ENCODE peak calls at places on chromosomes 16 and 17, in eight cellular contexts. H is colonic mucosa, Y is AG04450, N is A673, O is fibroblast of mammary gland, I is fibroblast of the aortic adventitia, J is astrocyte, Q is heart left ventricle. W is an unnamed sample.

GRCh38 chr17:5500804-5501391 is 14.5 kb downstream of the MIS12 start:
- DNase-seq in H (peak), Y (peak), N (peak), O (peak), I (peak), J (peak), Q (peak), W (peak)

GRCh38 chr17:76937238-76937637 is 69.0 kb downstream of the MGAT5B start:
- DNase-seq in H (no peak), Y (no peak), N (no peak), O (no peak), I (no peak), J (no peak), Q (no peak), W (no peak)

GRCh38 chr17:57561072-57561861 is 183.8 kb downstream of the CCDC182 start:
- DNase-seq in H (no peak), Y (no peak), N (no peak), O (no peak), I (no peak), J (no peak), Q (no peak), W (no peak)

GRCh38 chr16:84223456-84223855 is 16.4 kb downstream of the KCNG4 start:
- DNase-seq in H (no peak), Y (no peak), N (no peak), O (no peak), I (no peak), J (no peak), Q (no peak), W (no peak)

GRCh38 chr16:68972720-68973119 is 129.4 kb downstream of the TANGO6 start:
- DNase-seq in H (no peak), Y (peak), N (peak), O (peak), I (peak), J (peak), Q (no peak), W (no peak)

GRCh38 chr16:85447657-85448313 is 165.3 kb upstream of the GSE1 start:
- DNase-seq in H (no peak), Y (no peak), N (no peak), O (no peak), I (no peak), J (no peak), Q (no peak), W (no peak)

GRCh38 chr17:55159251-55159650 is 105.5 kb upstream of the HLF start:
- DNase-seq in H (no peak), Y (no peak), N (no peak), O (peak), I (peak), J (peak), Q (no peak), W (no peak)

GRCh38 chr17:929547-929946 is 50.0 kb downstream of the NXN start:
- DNase-seq in H (no peak), Y (no peak), N (no peak), O (no peak), I (no peak), J (no peak), Q (no peak), W (peak)

GRCh38 chr17:17774009-17774881 is 62.5 kb downstream of the SREBF1 start:
- DNase-seq in H (peak), Y (no peak), N (no peak), O (peak), I (peak), J (no peak), Q (no peak), W (no peak)

GRCh38 chr17:21218101-21218500 is 4.1 kb upstream of the TMEM11 start:
- DNase-seq in H (no peak), Y (no peak), N (peak), O (no peak), I (peak), J (no peak), Q (no peak), W (no peak)

GRCh38 chr16:53098526-53099317 is 43.9 kb downstream of the CHD9 start:
- DNase-seq in H (peak), Y (peak), N (peak), O (peak), I (peak), J (peak), Q (peak), W (peak)

GRCh38 chr17:75808905-75809621 is 24.5 kb downstream of the UNK start:
- DNase-seq in H (no peak), Y (no peak), N (peak), O (peak), I (peak), J (peak), Q (peak), W (peak)

GRCh38 chr17:55264640-55265298 is at the start of gene HLF:
- DNase-seq in H (peak), Y (no peak), N (peak), O (peak), I (peak), J (peak), Q (peak), W (no peak)

GRCh38 chr17:45290269-45290765 is 26.5 kb downstream of the MAP3K14 start:
- DNase-seq in H (no peak), Y (no peak), N (no peak), O (no peak), I (no peak), J (no peak), Q (no peak), W (no peak)

GRCh38 chr17:143785-144281 is 6.5 kb downstream of the SCGB1C2 start:
- DNase-seq in H (peak), Y (peak), N (peak), O (peak), I (peak), J (peak), Q (peak), W (peak)

GRCh38 chr16:27995378-27995777 is 68.1 kb downstream of the GSG1L start:
- DNase-seq in H (no peak), Y (no peak), N (no peak), O (no peak), I (no peak), J (no peak), Q (no peak), W (no peak)

GRCh38 chr17:19388791-19389190 is 1.8 kb upstream of the MFAP4 start:
- DNase-seq in H (no peak), Y (no peak), N (no peak), O (no peak), I (peak), J (no peak), Q (no peak), W (no peak)

GRCh38 chr16:88686062-88686438 is 257 bp downstream of the SNAI3 start:
- DNase-seq in H (no peak), Y (no peak), N (no peak), O (no peak), I (no peak), J (no peak), Q (no peak), W (no peak)

GRCh38 chr16:8751481-8752311 is 45.7 kb downstream of the TMEM186 start:
- DNase-seq in H (no peak), Y (peak), N (peak), O (peak), I (peak), J (peak), Q (no peak), W (peak)

GRCh38 chr16:73053379-73054130 is 5.6 kb upstream of the ZFHX3 start:
- DNase-seq in H (no peak), Y (no peak), N (peak), O (no peak), I (peak), J (peak), Q (no peak), W (no peak)

GRCh38 chr16:88076211-88076931 is 125.1 kb downstream of the BANP start:
- DNase-seq in H (no peak), Y (no peak), N (no peak), O (no peak), I (no peak), J (no peak), Q (no peak), W (no peak)

GRCh38 chr16:22126037-22126558 is 33.8 kb downstream of the VWA3A start:
- DNase-seq in H (no peak), Y (no peak), N (no peak), O (no peak), I (peak), J (no peak), Q (no peak), W (no peak)

DNA sequence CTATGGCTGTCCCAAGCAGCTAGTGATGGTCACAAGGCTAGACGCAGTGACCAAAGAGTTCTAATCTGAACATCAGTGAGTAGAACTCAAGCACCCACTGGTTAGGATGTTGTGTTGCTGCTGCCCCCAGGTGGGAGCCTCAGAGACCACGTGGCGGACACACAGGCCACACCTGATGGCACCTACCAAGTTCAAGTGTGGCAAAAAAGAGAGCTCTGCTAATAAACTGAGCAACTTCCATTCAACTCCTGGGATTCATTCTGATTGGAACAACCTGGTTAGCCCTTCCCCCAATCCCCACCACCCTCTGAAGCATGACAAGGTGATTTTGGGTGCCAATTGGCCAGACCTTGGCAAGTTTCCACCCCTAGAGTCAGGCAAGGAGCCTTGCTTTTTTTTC is 3.5 kb upstream of the LCMT1 start:
- DNase-seq in H (no peak), Y (no peak), N (peak), O (no peak), I (no peak), J (no peak), Q (no peak), W (no peak)
- TF ChIP-seq CTCF in H (no peak), Y (peak), N (peak), O (no peak), I (no peak), J (no peak), Q (no peak), W (peak)

GRCh38 chr16:11250091-11250785 is 5.8 kb downstream of the SOCS1 start:
- DNase-seq in H (no peak), Y (peak), N (no peak), O (no peak), I (no peak), J (no peak), Q (no peak), W (no peak)

GRCh38 chr16:11253009-11253994 is 2.7 kb downstream of the SOCS1 start:
- DNase-seq in H (no peak), Y (no peak), N (no peak), O (peak), I (peak), J (peak), Q (no peak), W (no peak)

GRCh38 chr16:11252482-11252931 is 3.5 kb downstream of the SOCS1 start:
- DNase-seq in H (no peak), Y (no peak), N (no peak), O (no peak), I (no peak), J (no peak), Q (no peak), W (no peak)

GRCh38 chr16:11250786-11251524 is 5.0 kb downstream of the SOCS1 start:
- DNase-seq in H (no peak), Y (no peak), N (no peak), O (no peak), I (no peak), J (no peak), Q (no peak), W (no peak)

DNA sequence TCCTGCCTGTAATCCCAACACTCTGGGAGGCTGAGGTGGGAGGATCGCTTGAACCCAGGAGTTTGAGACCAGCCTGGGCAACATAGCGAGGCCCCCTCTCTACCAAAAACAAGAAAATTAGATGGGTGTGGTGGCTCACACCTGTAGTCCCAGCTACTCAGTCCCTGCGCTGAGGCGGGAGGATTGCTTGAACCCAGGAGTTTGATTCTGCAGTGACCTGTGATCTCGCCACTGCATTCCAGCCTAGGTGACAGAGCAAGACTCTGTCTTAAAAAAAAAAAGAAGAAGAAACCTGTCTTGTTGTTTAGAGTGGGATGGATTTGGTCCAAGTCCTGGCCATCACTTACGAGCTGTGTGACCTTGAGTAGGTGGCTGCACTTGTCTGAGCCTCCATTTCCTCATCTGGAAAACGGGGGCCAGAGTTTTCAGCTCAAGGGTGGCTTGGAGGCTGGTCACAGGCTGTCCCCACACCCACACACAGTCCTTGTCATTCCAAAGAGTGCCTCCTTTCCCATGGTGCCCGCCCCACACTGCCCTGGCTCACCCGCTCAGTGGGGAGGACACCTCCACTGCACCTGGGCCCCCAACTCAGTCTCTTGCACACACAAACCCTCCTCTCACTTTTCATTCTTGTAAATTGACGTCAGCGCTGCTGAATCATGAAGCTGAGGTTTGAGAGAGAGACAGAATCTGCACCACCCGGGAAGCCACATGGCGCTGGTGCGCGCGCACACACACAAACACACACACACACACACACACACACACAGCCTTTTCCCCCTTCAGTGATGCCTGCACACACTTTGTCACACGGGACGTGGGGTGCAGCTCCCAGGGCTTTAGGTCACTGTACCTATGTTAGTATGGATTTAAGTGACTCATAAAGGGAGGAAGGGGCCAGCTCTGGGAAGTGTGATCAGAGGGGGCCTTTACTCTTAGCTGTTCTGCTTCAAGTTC is 4.2 kb downstream of the SOCS1 start:
- DNase-seq in H (no peak), Y (peak), N (no peak), O (peak), I (peak), J (peak), Q (no peak), W (no peak)
- H3K4me3 ChIP-seq in H (no peak), Y (peak), N (no peak), O (no peak), I (no peak), J (peak), Q (no peak), W (no peak)

DNA sequence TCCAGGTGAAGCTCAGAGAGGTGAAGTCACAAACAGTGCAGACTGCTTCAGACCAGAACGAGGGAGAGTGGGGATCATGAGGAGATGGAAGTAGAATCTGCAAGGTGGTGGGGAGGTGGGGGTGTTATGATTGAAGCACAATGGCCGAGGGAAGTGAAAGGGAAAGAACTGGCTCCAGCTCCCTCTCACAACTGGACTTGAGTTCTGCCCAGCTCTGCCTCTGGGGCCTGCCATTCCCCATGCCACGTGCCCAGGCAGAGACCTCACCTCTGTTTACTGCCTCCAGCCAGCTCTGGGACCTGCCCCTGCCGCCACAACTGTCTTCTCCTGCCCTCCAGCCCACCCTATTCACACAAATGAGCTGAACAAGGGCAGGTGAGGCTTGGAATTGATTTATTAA is 2.5 kb downstream of the PNMT start:
- DNase-seq in H (no peak), Y (no peak), N (no peak), O (no peak), I (no peak), J (no peak), Q (no peak), W (no peak)
- TF ChIP-seq CTCF in H (no peak), Y (no peak), N (no peak), O (no peak), I (no peak), J (no peak), Q (no peak), W (no peak)

GRCh38 chr17:47998044-47998443 is 27.1 kb downstream of the CDK5RAP3 start:
- DNase-seq in H (no peak), Y (no peak), N (no peak), O (no peak), I (no peak), J (no peak), Q (no peak), W (no peak)
- H3K4me3 ChIP-seq in H (no peak), Y (no peak), N (no peak), O (no peak), I (no peak), J (no peak), Q (no peak), W (no peak)

GRCh38 chr16:24834459-24835335 is 11.1 kb upstream of the SLC5A11 start:
- DNase-seq in H (peak), Y (no peak), N (peak), O (peak), I (peak), J (no peak), Q (no peak), W (peak)
- TF ChIP-seq CTCF in H (peak), Y (peak), N (peak), O (peak), I (peak), J (peak), Q (peak), W (peak)